ENCODE peak calls at places on chromosome 3, in seven cellular contexts. U is stomach, T is transverse colon, A is HepG2, Y is sigmoid colon, H is K562, D is HCT116. P is an unnamed sample.

GRCh38 chr3:194518652-194519051 is 31.9 kb upstream of the ATP13A3 start:
- DNase-seq in T (no peak), U (no peak), Y (no peak), H (no peak), D (no peak), A (no peak), P (no peak)

GRCh38 chr3:30438121-30438520 is 168.3 kb upstream of the TGFBR2 start:
- DNase-seq in T (no peak), A (no peak), D (no peak), U (no peak), Y (no peak), H (no peak), P (no peak)

GRCh38 chr3:136994772-136995516 is 37.2 kb downstream of the IL20RB start:
- DNase-seq in D (no peak), Y (peak), A (no peak), T (peak), H (no peak), U (peak), P (peak)

GRCh38 chr3:197125601-197126000 is 96.0 kb upstream of the MELTF start:
- DNase-seq in Y (no peak), A (no peak), U (no peak), H (no peak), D (no peak), T (no peak), P (no peak)

GRCh38 chr3:131743126-131743525 is 240.4 kb upstream of the MRPL3 start:
- DNase-seq in D (no peak), H (no peak), Y (no peak), T (no peak), A (no peak), U (no peak), P (no peak)

GRCh38 chr3:25895443-25895842 is 105.6 kb downstream of the OXSM start:
- DNase-seq in U (no peak), Y (no peak), T (no peak), H (no peak), A (no peak), D (no peak), P (no peak)

GRCh38 chr3:40583691-40584090 is 58.9 kb downstream of the ZNF621 start:
- DNase-seq in Y (no peak), T (no peak), U (no peak), H (no peak), A (no peak), D (no peak), P (no peak)

GRCh38 chr3:117744935-117745334 is 1035.4 kb downstream of the TUSC7 start:
- DNase-seq in T (no peak), H (no peak), A (no peak), Y (no peak), D (no peak), U (no peak), P (no peak)

GRCh38 chr3:31135546-31135945 is 241.1 kb upstream of the GADL1 start:
- DNase-seq in Y (no peak), U (no peak), A (no peak), D (no peak), T (no peak), H (no peak), P (no peak)

DNA sequence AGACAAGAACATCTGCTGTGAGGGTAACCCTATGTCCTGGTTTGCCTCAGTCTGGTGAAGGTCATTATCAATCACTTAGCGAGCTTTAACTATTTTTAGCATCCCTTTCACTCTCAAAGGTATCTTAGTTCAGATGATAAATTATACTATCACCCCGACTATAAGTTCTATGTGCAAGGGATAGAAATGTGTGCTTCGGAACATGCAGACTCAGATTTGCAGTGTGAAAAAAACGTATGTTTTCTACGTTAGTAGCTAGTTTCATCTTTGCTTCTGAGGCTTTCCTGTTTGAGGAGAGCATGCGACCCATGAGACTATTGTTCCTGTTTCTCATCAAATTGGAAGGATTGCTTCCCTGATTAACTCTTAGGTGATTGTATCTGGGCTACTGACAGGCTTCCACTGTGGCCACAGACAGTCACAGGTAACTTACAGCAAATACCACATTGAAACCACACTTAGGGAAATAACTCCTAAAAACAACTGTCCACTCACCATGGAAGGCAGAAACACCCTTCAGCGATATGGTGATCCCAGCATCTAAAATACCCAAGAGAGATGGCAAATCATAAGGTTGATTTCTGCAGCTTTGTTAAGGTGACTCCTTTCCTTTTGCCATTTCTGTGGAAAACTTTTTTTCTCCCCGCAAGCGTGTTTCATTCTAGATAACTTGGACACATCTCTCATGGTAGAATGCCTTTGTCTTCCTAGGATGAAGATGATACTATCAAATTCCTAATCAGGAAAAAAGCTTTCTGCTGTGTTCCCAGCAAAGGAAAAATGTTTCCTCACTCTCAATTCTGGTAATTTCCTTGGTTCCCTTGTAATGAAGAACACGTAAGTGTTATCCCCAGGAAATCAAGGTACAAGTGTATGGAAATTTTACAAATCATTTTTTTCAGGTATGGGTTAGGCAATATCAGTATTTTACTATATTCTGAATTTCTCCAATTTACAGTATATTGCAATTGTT is 5.2 kb downstream of the GCSAM start:
- DNase-seq in T (no peak), D (no peak), U (no peak), A (no peak), H (no peak), Y (no peak), P (no peak)
- TF ChIP-seq POLR2A in T (no peak), D (no peak), U (no peak), A (no peak), H (no peak), Y (no peak), P (no peak)

GRCh38 chr3:52481819-52482521 is 13.2 kb upstream of the STAB1 start:
- DNase-seq in Y (no peak), A (no peak), T (no peak), D (no peak), H (peak), U (no peak), P (no peak)
- TF ChIP-seq POLR2AphosphoS5 in Y (no peak), A (no peak), T (no peak), D (no peak), H (no peak), U (no peak), P (no peak)

GRCh38 chr3:97530689-97531088 is 233.9 kb upstream of the ARL6 start:
- DNase-seq in T (no peak), A (no peak), H (no peak), U (no peak), Y (no peak), D (no peak), P (no peak)
- TF ChIP-seq CTCF in T (no peak), A (no peak), H (no peak), U (no peak), Y (no peak), D (no peak), P (no peak)

GRCh38 chr3:155805802-155806618 is at the start of gene C3orf33:
- DNase-seq in A (peak), U (peak), T (peak), Y (peak), H (peak), D (peak), P (peak)
- TF ChIP-seq POLR2A in A (peak), U (no peak), T (no peak), Y (no peak), H (peak), D (no peak), P (peak)

P was measured in prostate gland.